ENCODE peak calls at places on chromosomes 2 and 18, in six cellular contexts. S is A549, V is HepG2, H is K562, D is GM12878, I is endothelial cell of umbilical vein. F is an unnamed sample.

GRCh38 chr2:118582058-118582457 is 265.4 kb downstream of the EN1 start:
- DNase-seq in D (no peak), S (no peak), I (no peak), V (no peak), H (no peak), F (no peak)

GRCh38 chr2:209864716-209865295 is 93.2 kb downstream of the UNC80 start:
- DNase-seq in H (no peak), V (no peak), S (no peak), I (no peak), D (no peak), F (no peak)

GRCh38 chr2:45992021-45992745 is 305.0 kb upstream of the EPAS1 start:
- DNase-seq in D (no peak), I (no peak), V (peak), H (no peak), S (peak), F (no peak)

GRCh38 chr2:204842731-204843490 is 297.6 kb downstream of the PARD3B start:
- DNase-seq in H (peak), S (peak), D (no peak), V (no peak), I (peak), F (no peak)

GRCh38 chr18:78857252-78858150 is 122.1 kb upstream of the SALL3 start:
- DNase-seq in S (no peak), D (no peak), V (no peak), I (no peak), H (no peak), F (no peak)

GRCh38 chr18:376307-376706 is 108.5 kb upstream of the THOC1 start:
- DNase-seq in I (peak), H (no peak), D (no peak), V (no peak), S (no peak), F (no peak)

GRCh38 chr2:139529045-139529444 is 748.9 kb upstream of the NXPH2 start:
- DNase-seq in V (no peak), D (no peak), I (no peak), S (no peak), H (no peak), F (no peak)

GRCh38 chr2:238498691-238499295 is 72.1 kb downstream of the ASB1 start:
- DNase-seq in V (no peak), S (no peak), I (no peak), H (no peak), D (no peak), F (no peak)

GRCh38 chr2:150467641-150467963 is 19.9 kb downstream of the RND3 start:
- DNase-seq in H (no peak), V (no peak), I (peak), S (no peak), D (no peak), F (no peak)

GRCh38 chr2:163863073-163863472 is 127.3 kb upstream of the FIGN start:
- DNase-seq in V (no peak), H (no peak), S (no peak), D (no peak), I (no peak), F (no peak)

GRCh38 chr2:215535125-215535668 is 99.3 kb upstream of the FN1 start:
- DNase-seq in I (no peak), S (no peak), H (no peak), D (no peak), V (peak), F (no peak)

GRCh38 chr18:22408059-22408458 is 9.7 kb downstream of the CTAGE1 start:
- DNase-seq in H (peak), V (no peak), I (no peak), D (no peak), S (no peak), F (no peak)

GRCh38 chr18:48750485-48751175 is 200.1 kb downstream of the SMAD7 start:
- DNase-seq in I (no peak), D (no peak), V (no peak), S (no peak), H (no peak), F (no peak)

GRCh38 chr2:95024306-95024880 is 1.1 kb upstream of the MAL start:
- DNase-seq in H (no peak), I (no peak), D (no peak), V (no peak), S (no peak), F (no peak)

GRCh38 chr2:113068706-113069485 is 1.1 kb downstream of the IL1F10 start:
- DNase-seq in H (no peak), I (no peak), V (no peak), D (no peak), S (no peak), F (no peak)

GRCh38 chr2:11379558-11379957 is 35.1 kb upstream of the ROCK2 start:
- DNase-seq in V (no peak), H (no peak), S (no peak), I (no peak), D (no peak), F (no peak)

GRCh38 chr18:21509062-21509461 is 91.4 kb downstream of the ESCO1 start:
- DNase-seq in S (no peak), I (no peak), V (no peak), D (no peak), H (no peak), F (peak)

GRCh38 chr2:85175369-85176299 is 42.4 kb downstream of the TCF7L1 start:
- DNase-seq in I (peak), D (no peak), S (no peak), H (no peak), V (peak), F (no peak)

GRCh38 chr2:15939854-15940660 is at the start of gene MYCN:
- DNase-seq in I (peak), H (peak), D (no peak), V (peak), S (peak), F (peak)

GRCh38 chr2:38129410-38129809 is 53.5 kb upstream of the CYP1B1 start:
- DNase-seq in S (no peak), V (no peak), D (no peak), H (no peak), I (no peak), F (peak)

GRCh38 chr2:2021995-2022394 is 277.7 kb upstream of the PXDN start:
- DNase-seq in I (no peak), V (no peak), H (no peak), S (no peak), D (no peak), F (no peak)

GRCh38 chr18:61901334-61901986 is 8.7 kb upstream of the RNF152 start:
- DNase-seq in I (peak), S (peak), V (peak), D (peak), H (peak), F (peak)

GRCh38 chr18:8424917-8425725 is 184.1 kb upstream of the RAB12 start:
- DNase-seq in H (no peak), S (no peak), V (peak), I (no peak), D (no peak), F (peak)

GRCh38 chr2:24241528-24241927 is 66.7 kb downstream of the FAM228A start:
- DNase-seq in S (no peak), V (no peak), I (no peak), D (no peak), H (no peak), F (no peak)

GRCh38 chr2:158879229-158879903 is 84.2 kb downstream of the DAPL1 start:
- DNase-seq in I (no peak), S (no peak), D (no peak), H (no peak), V (no peak), F (no peak)

DNA sequence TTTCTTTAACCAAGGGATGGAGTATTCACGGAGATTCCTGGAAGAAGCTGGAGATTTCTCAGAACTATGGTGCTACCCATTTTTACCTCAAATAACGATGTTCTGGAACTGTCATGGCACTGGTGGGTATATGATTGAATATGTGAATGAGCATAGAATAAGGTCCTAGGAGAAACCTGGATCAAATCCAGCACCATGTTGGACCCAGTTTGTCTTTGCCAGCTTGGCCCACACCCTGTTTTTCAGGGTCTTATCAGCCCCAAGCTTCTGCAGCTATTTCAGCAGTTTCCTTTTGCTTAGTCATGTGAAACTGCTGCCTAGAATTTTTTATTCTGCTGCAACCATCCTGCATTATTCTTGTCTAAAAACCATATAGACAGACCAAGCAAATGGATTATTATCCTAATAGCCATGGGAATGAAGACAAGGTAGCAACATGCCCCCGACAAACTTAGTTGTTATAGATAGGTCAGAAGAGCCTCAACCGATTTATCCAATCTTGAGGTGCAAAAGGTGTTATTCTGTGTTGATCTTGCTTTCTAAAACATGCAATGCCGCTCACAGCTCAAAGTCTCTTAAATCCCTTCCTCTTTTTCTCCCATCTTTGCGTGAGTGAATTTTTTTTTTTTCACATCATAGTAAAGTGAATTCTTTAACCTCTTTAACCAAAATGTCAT is 133.6 kb downstream of the PRPF40A start:
- DNase-seq in S (no peak), D (no peak), V (no peak), H (peak), I (peak), F (no peak)
- TF ChIP-seq POLR2A in S (no peak), D (no peak), V (no peak), H (no peak), I (no peak), F (no peak)

GRCh38 chr2:229150317-229150716 is 120.8 kb downstream of the PID1 start:
- DNase-seq in H (no peak), S (no peak), D (no peak), V (no peak), I (no peak), F (no peak)

GRCh38 chr2:229152784-229153183 is 118.3 kb downstream of the PID1 start:
- DNase-seq in S (no peak), V (no peak), I (no peak), H (no peak), D (no peak), F (no peak)

GRCh38 chr2:229154381-229154780 is 116.7 kb downstream of the PID1 start:
- DNase-seq in D (no peak), H (no peak), I (no peak), S (no peak), V (no peak), F (no peak)

GRCh38 chr2:229153307-229153706 is 117.8 kb downstream of the PID1 start:
- DNase-seq in D (no peak), H (no peak), V (no peak), I (no peak), S (no peak), F (no peak)

DNA sequence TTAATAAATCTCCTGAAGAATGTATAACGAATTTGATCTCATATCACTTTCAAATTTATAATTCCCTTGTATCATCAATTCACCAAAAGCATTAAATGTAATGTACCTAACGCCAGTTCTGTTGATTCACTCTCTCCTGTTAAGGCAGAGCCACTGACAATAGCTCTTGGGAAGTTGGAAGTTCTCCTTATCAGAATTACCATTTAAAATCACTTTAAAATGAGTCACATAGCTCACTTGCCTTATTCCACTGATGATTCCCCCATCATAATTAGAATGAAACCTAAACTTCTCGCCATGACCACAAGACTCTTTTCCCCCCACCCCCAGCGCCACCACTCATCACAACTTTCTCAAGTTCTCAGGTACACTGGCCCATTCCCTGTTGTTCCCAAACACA is 117.1 kb downstream of the PID1 start:
- DNase-seq in H (no peak), S (no peak), V (no peak), D (no peak), I (no peak), F (no peak)
- TF ChIP-seq MYC in H (no peak), S (no peak), V (no peak), D (no peak), I (no peak), F (no peak)

DNA sequence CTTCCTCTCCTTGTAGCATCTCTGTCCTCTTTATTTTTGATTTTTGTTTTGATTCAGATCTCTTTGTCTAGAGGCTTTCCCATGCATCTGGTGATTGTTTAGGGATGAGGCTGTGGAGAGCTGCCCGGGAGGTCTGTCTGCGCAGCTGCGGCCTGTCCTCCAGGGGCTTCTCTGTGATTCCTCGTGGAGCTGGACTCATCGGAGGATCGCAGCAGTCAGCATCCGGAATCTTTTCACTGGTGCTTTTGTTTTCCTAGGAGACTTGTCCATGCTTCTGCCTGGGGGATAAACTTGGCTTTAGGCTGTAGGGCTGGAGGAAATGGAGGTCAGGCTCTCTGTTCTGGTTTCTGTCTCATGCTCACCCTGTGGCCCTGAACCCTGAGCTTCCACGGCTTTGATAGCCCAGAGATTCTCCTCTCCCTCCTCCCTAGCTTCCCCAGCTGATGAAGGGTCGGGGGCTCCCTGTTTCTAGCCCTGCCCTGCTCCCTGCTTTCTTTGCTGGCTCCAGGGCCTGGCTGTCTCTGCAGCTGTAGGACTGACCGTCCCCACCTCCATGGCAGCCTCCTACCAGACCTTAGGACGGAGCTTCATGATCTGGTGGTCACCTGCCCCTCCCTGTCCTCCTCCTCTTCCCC is 35.5 kb downstream of the ZNF532 start:
- DNase-seq in S (no peak), H (no peak), V (no peak), I (no peak), D (no peak), F (no peak)
- H3K4me3 ChIP-seq in S (no peak), H (no peak), V (no peak), I (no peak), D (no peak), F (no peak)

GRCh38 chr18:12946549-12947354 is 1.1 kb upstream of the SEH1L start:
- DNase-seq in S (peak), H (peak), V (peak), I (no peak), D (no peak), F (peak)

GRCh38 chr18:12947355-12948054 is at the start of gene SEH1L:
- DNase-seq in I (peak), D (peak), V (peak), S (peak), H (peak), F (peak)

GRCh38 chr18:12944724-12945123 is 3.1 kb upstream of the SEH1L start:
- DNase-seq in H (no peak), I (no peak), V (no peak), S (no peak), D (no peak), F (peak)

GRCh38 chr18:12943200-12943599 is 4.6 kb upstream of the SEH1L start:
- DNase-seq in S (no peak), V (no peak), I (no peak), D (no peak), H (no peak), F (no peak)

GRCh38 chr18:12948055-12948804 is 419 bp downstream of the SEH1L start:
- DNase-seq in D (peak), H (peak), S (peak), I (peak), V (peak), F (peak)
- TF ChIP-seq POLR2A in D (peak), H (peak), S (peak), I (peak), V (peak), F (peak)